ENCODE peak calls at places on chromosomes 3 and 15, in four cellular contexts. E is RWPE1, M is OCI-LY7, S is choroid plexus epithelial cell. A is an unnamed sample.

GRCh38 chr3:135023985-135024658 is 229.1 kb downstream of the EPHB1 start:
- DNase-seq in E (no peak), M (no peak), S (no peak), A (no peak)

GRCh38 chr3:195794708-195795107 is 17.0 kb downstream of the MUC4 start:
- DNase-seq in E (no peak), M (no peak), S (no peak), A (no peak)

GRCh38 chr3:168088106-168088722 is 7.5 kb downstream of the GOLIM4 start:
- DNase-seq in E (no peak), M (peak), S (no peak), A (no peak)

GRCh38 chr3:169528289-169528688 is 135.2 kb downstream of the MECOM start:
- DNase-seq in E (no peak), M (no peak), S (peak), A (no peak)

GRCh38 chr15:88187195-88187594 is 69.3 kb downstream of the NTRK3 start:
- DNase-seq in E (no peak), M (no peak), S (no peak), A (no peak)

GRCh38 chr3:168813261-168813660 is 717.5 kb upstream of the GOLIM4 start:
- DNase-seq in E (no peak), M (no peak), S (no peak), A (no peak)

GRCh38 chr15:77838595-77838994 is 205.9 kb upstream of the LINGO1 start:
- DNase-seq in E (no peak), M (no peak), S (no peak), A (no peak)

GRCh38 chr3:62211675-62212429 is 161.5 kb downstream of the FEZF2 start:
- DNase-seq in E (peak), M (no peak), S (no peak), A (peak)

GRCh38 chr3:180680097-180680430 is 775 bp upstream of the CCDC39 start:
- DNase-seq in E (peak), M (peak), S (peak), A (peak)

GRCh38 chr3:102087236-102087635 is 237.9 kb downstream of the NFKBIZ start:
- DNase-seq in E (no peak), M (peak), S (no peak), A (no peak)

GRCh38 chr15:65980824-65981456 is 111.6 kb downstream of the RAB11A start:
- DNase-seq in E (peak), M (peak), S (peak), A (peak)

GRCh38 chr3:149783576-149783975 is 8.8 kb downstream of the ANKUB1 start:
- DNase-seq in E (peak), M (no peak), S (peak), A (peak)

GRCh38 chr15:29517829-29518228 is 248.2 kb upstream of the NSMCE3 start:
- DNase-seq in E (no peak), M (no peak), S (no peak), A (no peak)

GRCh38 chr3:132659370-132660055 is at the start of gene ACAD11:
- DNase-seq in E (peak), M (peak), S (peak), A (peak)

GRCh38 chr15:40928351-40928974 is 677 bp upstream of the DLL4 start:
- DNase-seq in E (no peak), M (no peak), S (no peak), A (no peak)

GRCh38 chr3:56839784-56840724 is 38.3 kb upstream of the ARHGEF3 start:
- DNase-seq in E (peak), M (no peak), S (peak), A (peak)

GRCh38 chr15:46213551-46213950 is 578.7 kb downstream of the SQOR start:
- DNase-seq in E (no peak), M (no peak), S (no peak), A (no peak)

GRCh38 chr3:150722267-150722666 is 18.5 kb upstream of the ERICH6 start:
- DNase-seq in E (no peak), M (no peak), S (no peak), A (no peak)

GRCh38 chr3:122310361-122310760 is 14.7 kb upstream of the CSTA start:
- DNase-seq in E (peak), M (no peak), S (no peak), A (peak)

GRCh38 chr15:88882745-88883144 is 12.6 kb downstream of the HAPLN3 start:
- DNase-seq in E (no peak), M (no peak), S (peak), A (no peak)

GRCh38 chr3:3683261-3683660 is 116.0 kb upstream of the LRRN1 start:
- DNase-seq in E (no peak), M (no peak), S (no peak), A (peak)

GRCh38 chr3:129346690-129347440 is 68.2 kb downstream of the HMCES start:
- DNase-seq in E (no peak), M (peak), S (no peak), A (no peak)

GRCh38 chr15:76217029-76217866 is 94.0 kb downstream of the ETFA start:
- DNase-seq in E (peak), M (no peak), S (peak), A (no peak)

GRCh38 chr3:10713656-10714055 is 102.4 kb upstream of the SLC6A11 start:
- DNase-seq in E (no peak), M (no peak), S (no peak), A (no peak)

A was measured in foreskin keratinocyte.